ENCODE peak calls at places on chromosomes 3 and 15, in seven cellular contexts. M is skeletal muscle cell, E is fibroblast of mammary gland, Q is breast epithelium, T is IMR-90, B is cardiac muscle cell, S is colonic mucosa. G is an unnamed sample.

GRCh38 chr3:77535116-77535515 is 495.2 kb downstream of the ROBO2 start:
- DNase-seq in M (no peak), T (no peak), S (no peak), Q (no peak), B (no peak), E (no peak), G (no peak)

GRCh38 chr3:134060561-134061385 is 31.0 kb upstream of the SLCO2A1 start:
- DNase-seq in E (peak), B (peak), M (no peak), Q (no peak), T (no peak), S (no peak), G (no peak)

GRCh38 chr3:58153371-58153770 is 57.4 kb downstream of the DNASE1L3 start:
- DNase-seq in B (no peak), M (no peak), E (no peak), Q (no peak), S (no peak), T (no peak), G (no peak)

GRCh38 chr3:119597548-119598288 is at the start of gene PLA1A:
- DNase-seq in Q (no peak), E (no peak), B (no peak), M (no peak), T (no peak), S (no peak), G (no peak)

GRCh38 chr3:118972974-118973373 is 61.7 kb downstream of the IGSF11 start:
- DNase-seq in T (no peak), B (no peak), E (no peak), M (no peak), S (no peak), Q (no peak), G (no peak)

GRCh38 chr3:16522820-16523219 is 9.3 kb upstream of the RFTN1 start:
- DNase-seq in M (no peak), E (no peak), S (no peak), T (no peak), Q (no peak), B (no peak), G (no peak)

GRCh38 chr15:100113351-100114075 is 228.3 kb downstream of the ADAMTS17 start:
- DNase-seq in T (no peak), E (no peak), B (no peak), Q (no peak), S (no peak), M (no peak), G (no peak)

GRCh38 chr3:158368271-158368670 is 202.7 kb upstream of the MLF1 start:
- DNase-seq in B (no peak), M (no peak), E (no peak), T (no peak), S (no peak), Q (no peak), G (no peak)

GRCh38 chr3:183341545-183342288 is 86.7 kb downstream of the MCF2L2 start:
- DNase-seq in Q (no peak), E (no peak), S (no peak), T (no peak), B (no peak), M (no peak), G (no peak)

GRCh38 chr3:32743934-32744333 is 58.9 kb downstream of the CNOT10 start:
- DNase-seq in Q (no peak), S (peak), M (peak), T (peak), E (peak), B (peak), G (no peak)

GRCh38 chr3:190303887-190304286 is 18.4 kb downstream of the CLDN1 start:
- DNase-seq in Q (no peak), S (no peak), T (no peak), B (no peak), E (peak), M (no peak), G (no peak)

DNA sequence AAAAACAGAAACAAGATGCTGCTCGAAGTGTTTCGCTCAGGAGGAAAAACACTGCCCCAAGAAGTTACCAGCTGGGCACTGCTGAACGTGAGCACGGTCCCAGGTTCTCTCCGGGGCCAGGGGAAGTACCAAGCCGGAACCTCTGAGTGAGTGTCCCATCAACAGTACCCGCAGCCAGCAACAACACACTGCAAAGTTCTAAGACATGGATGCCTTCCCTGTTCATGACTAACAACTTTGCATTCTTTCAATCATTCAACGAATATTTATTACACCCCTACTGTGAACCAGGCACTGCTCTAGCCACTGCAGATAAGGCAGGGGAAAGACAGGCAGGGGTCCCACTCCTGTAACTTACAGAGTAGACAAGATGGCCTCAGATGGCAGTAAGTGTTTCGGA is 98.7 kb downstream of the XXYLT1 start:
- DNase-seq in M (no peak), B (no peak), S (no peak), E (peak), Q (no peak), T (peak), G (no peak)
- H3K4me3 ChIP-seq in M (no peak), B (no peak), S (no peak), E (no peak), Q (no peak), T (no peak), G (no peak)

DNA sequence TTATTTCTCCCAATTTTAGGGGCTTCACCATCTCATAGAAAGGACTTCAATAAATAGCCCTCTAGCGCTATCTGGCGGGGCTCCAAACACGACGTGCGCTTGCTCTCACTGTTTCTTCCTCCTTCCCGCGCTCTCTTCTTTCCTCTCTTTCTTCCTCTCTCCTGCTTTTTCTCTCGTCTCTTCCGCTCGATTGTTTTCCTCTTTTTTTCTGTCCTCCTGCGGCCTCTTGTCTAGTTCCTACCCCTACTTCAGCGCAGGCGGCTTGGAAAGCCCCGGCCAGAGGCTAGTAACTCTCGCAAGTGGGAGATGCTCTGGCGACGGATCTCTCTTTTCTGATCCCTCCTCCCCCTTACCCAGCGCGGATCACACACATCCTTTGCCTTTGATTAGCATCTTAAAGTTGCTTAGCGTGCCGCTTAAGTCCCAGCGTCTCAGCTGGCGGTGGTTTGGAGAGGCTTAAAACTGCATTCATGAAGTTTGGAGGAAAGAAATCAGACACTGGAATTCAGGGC is 6.2 kb upstream of the MEIS2 start:
- DNase-seq in T (peak), E (peak), S (no peak), M (no peak), Q (no peak), B (peak), G (no peak)
- H3K4me3 ChIP-seq in T (peak), E (peak), S (no peak), M (peak), Q (peak), B (peak), G (no peak)

GRCh38 chr15:38398134-38398533 is 55.8 kb upstream of the FAM98B start:
- DNase-seq in S (no peak), B (peak), Q (no peak), E (peak), T (peak), M (peak), G (peak)
- H3K4me3 ChIP-seq in S (no peak), B (no peak), Q (no peak), E (no peak), T (no peak), M (no peak), G (no peak)

GRCh38 chr15:92733934-92734521 is 78.5 kb upstream of the FAM174B start:
- DNase-seq in T (peak), S (no peak), M (no peak), E (peak), Q (no peak), B (peak), G (no peak)
- H3K4me3 ChIP-seq in T (peak), S (peak), M (peak), E (peak), Q (peak), B (no peak), G (peak)

GRCh38 chr3:100993309-100993708 is at the start of gene ABI3BP:
- DNase-seq in S (peak), B (peak), E (peak), Q (peak), T (peak), M (peak), G (no peak)
- H3K4me3 ChIP-seq in S (peak), B (no peak), E (peak), Q (peak), T (peak), M (peak), G (peak)

DNA sequence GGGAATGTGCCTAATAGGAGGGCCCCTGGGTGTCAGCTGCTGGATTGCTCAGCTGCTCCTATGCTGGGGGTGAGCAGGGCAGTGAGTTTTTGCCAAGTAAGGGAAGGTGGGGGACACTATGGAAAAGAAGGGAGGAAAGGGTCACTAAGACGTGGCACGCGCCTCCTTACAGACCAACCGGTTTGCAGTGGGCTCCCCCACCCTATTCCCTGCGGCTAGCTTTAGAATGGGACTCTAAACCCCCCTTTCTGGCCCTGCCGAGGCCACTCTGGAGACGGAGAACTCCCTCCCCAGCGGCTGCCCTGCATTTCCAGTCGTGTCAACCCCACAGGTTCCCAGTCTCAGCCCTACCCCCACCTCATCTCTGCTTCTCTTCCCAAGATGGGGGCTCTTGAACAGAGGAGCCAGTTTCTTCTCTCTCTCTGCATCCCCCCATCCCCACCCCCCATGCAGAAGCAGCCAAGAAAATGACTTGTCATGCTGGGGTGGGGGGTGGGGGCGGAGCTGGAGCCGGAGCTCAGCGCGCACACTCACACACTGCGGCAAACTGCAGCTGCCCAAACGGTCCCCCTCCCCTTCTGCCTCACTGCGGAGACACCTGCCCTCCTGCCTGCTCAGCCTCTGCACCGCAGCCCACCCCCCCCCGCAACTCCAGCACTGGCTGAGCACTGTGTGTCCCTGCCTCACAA is 809 bp downstream of the MAP1A start:
- DNase-seq in T (peak), Q (no peak), E (no peak), S (no peak), M (peak), B (peak), G (no peak)
- H3K4me3 ChIP-seq in T (peak), Q (peak), E (peak), S (peak), M (peak), B (peak), G (peak)

GRCh38 chr3:159763466-159764210 is 225.0 kb upstream of the IL12A start:
- DNase-seq in T (peak), B (peak), E (peak), M (no peak), S (peak), Q (no peak), G (no peak)

GRCh38 chr3:159765860-159766294 is 222.8 kb upstream of the IL12A start:
- DNase-seq in E (no peak), S (no peak), Q (peak), T (no peak), M (no peak), B (no peak), G (no peak)

GRCh38 chr3:159762981-159763465 is 225.6 kb upstream of the IL12A start:
- DNase-seq in E (peak), M (peak), T (peak), S (no peak), B (peak), Q (peak), G (no peak)

GRCh38 chr3:159765025-159765859 is 223.4 kb upstream of the IL12A start:
- DNase-seq in E (peak), S (peak), M (peak), T (peak), B (peak), Q (peak), G (peak)

DNA sequence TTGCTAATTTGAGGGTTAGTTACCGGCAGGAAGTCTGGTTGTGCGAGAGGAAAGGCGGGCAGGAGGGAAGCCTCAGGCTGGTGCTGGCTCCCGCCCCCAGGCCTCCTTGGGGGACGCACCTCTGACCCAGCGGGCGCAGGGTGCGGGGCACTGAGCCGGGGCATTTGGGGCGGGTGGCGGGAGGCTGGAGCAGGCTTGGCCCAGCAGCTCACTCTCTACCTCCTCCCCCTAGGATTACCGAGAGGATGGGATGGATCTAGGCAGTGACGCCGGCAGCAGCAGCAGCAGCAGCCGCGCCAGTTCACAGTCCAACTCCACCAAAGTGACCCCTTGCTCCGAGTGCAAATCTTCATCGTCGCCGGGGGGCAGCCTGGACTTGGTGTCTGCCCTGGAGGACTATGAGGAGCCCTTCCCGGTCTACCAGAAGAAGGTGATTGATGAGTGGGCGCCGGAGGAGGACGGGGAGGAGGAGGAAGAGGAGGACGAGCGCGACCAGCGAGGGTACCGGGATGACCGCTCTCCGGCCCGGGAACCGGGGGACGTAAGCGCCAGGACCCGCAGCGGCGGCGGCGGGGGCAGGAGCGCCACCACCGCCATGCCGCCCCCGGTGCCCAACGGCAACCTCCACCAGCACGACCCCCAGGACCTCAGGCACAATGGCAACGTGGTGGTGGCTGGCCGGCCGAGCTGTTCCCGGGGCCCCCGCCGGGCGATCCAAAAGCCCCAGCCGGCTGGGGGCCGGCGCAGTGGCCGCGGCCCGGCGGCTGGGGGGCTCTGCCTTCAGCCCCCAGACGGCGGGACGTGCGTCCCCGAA is 224.2 kb upstream of the IL12A start:
- DNase-seq in E (peak), B (peak), T (peak), Q (peak), M (no peak), S (peak), G (no peak)
- H3K4me3 ChIP-seq in E (peak), B (peak), T (peak), Q (peak), M (peak), S (peak), G (peak)